ENCODE peak calls at places on chromosomes 4 and X, in four cellular contexts. Y is cardiac fibroblast, L is HFF-Myc, D is T-helper 1 cell. E is an unnamed sample.

GRCh38 chr4:181952478-181952877 is 290.7 kb upstream of the TENM3 start:
- DNase-seq in Y (peak), L (no peak), D (no peak), E (no peak)

GRCh38 chrX:716136-716535 is 85.5 kb downstream of the SHOX start:
- DNase-seq in Y (no peak), L (no peak), D (no peak), E (no peak)

GRCh38 chr4:151644625-151645024 is 116.2 kb downstream of the GATB start:
- DNase-seq in Y (no peak), L (no peak), D (no peak), E (no peak)

GRCh38 chrX:35726176-35726575 is 72.0 kb upstream of the MAGEB16 start:
- DNase-seq in Y (peak), L (no peak), D (no peak), E (no peak)

GRCh38 chr4:26083987-26084386 is 170.0 kb downstream of the SMIM20 start:
- DNase-seq in Y (peak), L (peak), D (no peak), E (no peak)

GRCh38 chrX:65502618-65503017 is 32.0 kb downstream of the LAS1L start:
- DNase-seq in Y (no peak), L (no peak), D (no peak), E (no peak)

GRCh38 chrX:10467793-10468192 is 152.6 kb downstream of the MID1 start:
- DNase-seq in Y (peak), L (no peak), D (no peak), E (no peak)

GRCh38 chrX:150099316-150099715 is 161.0 kb upstream of the EOLA2 start:
- DNase-seq in Y (no peak), L (no peak), D (no peak), E (no peak)

GRCh38 chrX:1134976-1135375 is 77.5 kb downstream of the CRLF2 start:
- DNase-seq in Y (no peak), L (no peak), D (no peak), E (peak)

GRCh38 chrX:1361910-1362309 is 25.3 kb downstream of the IL3RA start:
- DNase-seq in Y (no peak), L (no peak), D (no peak), E (no peak)

GRCh38 chr4:39259571-39260330 is 77.4 kb downstream of the WDR19 start:
- DNase-seq in Y (peak), L (no peak), D (no peak), E (no peak)

GRCh38 chr4:99457270-99457669 is 22.1 kb upstream of the ADH7 start:
- DNase-seq in Y (peak), L (no peak), D (no peak), E (no peak)

GRCh38 chr4:167826281-167826680 is 266.1 kb upstream of the ANXA10 start:
- DNase-seq in Y (peak), L (no peak), D (no peak), E (no peak)

GRCh38 chr4:64121803-64122202 is 287.4 kb downstream of the TECRL start:
- DNase-seq in Y (no peak), L (no peak), D (no peak), E (no peak)

GRCh38 chr4:124993838-124994237 is 281.3 kb upstream of the ANKRD50 start:
- DNase-seq in Y (no peak), L (no peak), D (no peak), E (no peak)

GRCh38 chrX:18931972-18932371 is 51.9 kb downstream of the PHKA2 start:
- DNase-seq in Y (peak), L (no peak), D (no peak), E (no peak)

GRCh38 chrX:345020-345925 is 26.7 kb upstream of the GTPBP6 start:
- DNase-seq in Y (no peak), L (no peak), D (no peak), E (peak)

GRCh38 chrX:153981771-153982533 is 9.4 kb downstream of the TMEM187 start:
- DNase-seq in Y (no peak), L (no peak), D (peak), E (no peak)

GRCh38 chrX:46381630-46382029 is 163.6 kb downstream of the ZNF674 start:
- DNase-seq in Y (peak), L (no peak), D (peak), E (no peak)

GRCh38 chrX:70132877-70133302 is 357 bp upstream of the IGBP1 start:
- DNase-seq in Y (no peak), L (no peak), D (no peak), E (no peak)